ENCODE peak calls at places on chromosomes 3 and 15, in four cellular contexts. M is heart left ventricle, G is ovary, Q is neural progenitor cell. A is an unnamed sample.

GRCh38 chr3:9915252-9916141 is 1.4 kb upstream of the IL17RC start:
- DNase-seq in M (peak; percentile 86), G (peak; percentile 77), Q (peak; percentile 78), A (peak; percentile 72)

GRCh38 chr3:149599236-149599635 is 58.6 kb downstream of the WWTR1 start:
- DNase-seq in M (no peak), G (peak; percentile 48), Q (no peak), A (no peak)

GRCh38 chr3:43949594-43949993 is 258.9 kb downstream of the ABHD5 start:
- DNase-seq in M (no peak), G (no peak), Q (no peak), A (no peak)

GRCh38 chr15:65192016-65192415 is 6.9 kb upstream of the CLPX start:
- DNase-seq in M (no peak), G (no peak), Q (no peak), A (no peak)

GRCh38 chr3:178352300-178353021 is 183.8 kb upstream of the KCNMB2 start:
- DNase-seq in M (no peak), G (no peak), Q (peak; percentile 34), A (no peak)

GRCh38 chr15:90126457-90127435 is 24.5 kb upstream of the IDH2 start:
- DNase-seq in M (peak; percentile 69), G (no peak), Q (peak; percentile 77), A (peak; percentile 44)

GRCh38 chr3:193835414-193835813 is 242.4 kb downstream of the OPA1 start:
- DNase-seq in M (no peak), G (no peak), Q (no peak), A (no peak)

GRCh38 chr3:174776123-174776522 is 83.0 kb upstream of the NAALADL2 start:
- DNase-seq in M (no peak), G (no peak), Q (no peak), A (no peak)

GRCh38 chr3:120418866-120419490 is 31.8 kb downstream of the FSTL1 start:
- DNase-seq in M (no peak), G (no peak), Q (peak; percentile 84), A (peak; percentile 31)

GRCh38 chr3:113541519-113541918 is 9.2 kb downstream of the SIDT1 start:
- DNase-seq in M (no peak), G (no peak), Q (no peak), A (no peak)

GRCh38 chr3:133887075-133887950 is 8.4 kb downstream of the RAB6B start:
- DNase-seq in M (no peak), G (no peak), Q (no peak), A (no peak)

GRCh38 chr3:16090013-16090412 is 84.5 kb upstream of the GALNT15 start:
- DNase-seq in M (no peak), G (peak; percentile 34), Q (no peak), A (no peak)

GRCh38 chr15:78424673-78425072 is 13.3 kb upstream of the IREB2 start:
- DNase-seq in M (no peak), G (no peak), Q (no peak), A (no peak)
- TF ChIP-seq CTCF in M (no peak), G (no peak), Q (no peak), A (no peak)

GRCh38 chr15:62783303-62783957 is 259.1 kb upstream of the TPM1 start:
- DNase-seq in M (no peak), G (peak; percentile 29), Q (no peak), A (no peak)

GRCh38 chr15:62781081-62781497 is 261.5 kb upstream of the TPM1 start:
- DNase-seq in M (no peak), G (no peak), Q (peak; percentile 28), A (no peak)

GRCh38 chr15:62782896-62783295 is 259.7 kb upstream of the TPM1 start:
- DNase-seq in M (no peak), G (no peak), Q (no peak), A (no peak)

GRCh38 chr15:62779041-62779810 is 263.3 kb upstream of the TPM1 start:
- DNase-seq in M (no peak), G (peak; percentile 61), Q (no peak), A (no peak)

DNA sequence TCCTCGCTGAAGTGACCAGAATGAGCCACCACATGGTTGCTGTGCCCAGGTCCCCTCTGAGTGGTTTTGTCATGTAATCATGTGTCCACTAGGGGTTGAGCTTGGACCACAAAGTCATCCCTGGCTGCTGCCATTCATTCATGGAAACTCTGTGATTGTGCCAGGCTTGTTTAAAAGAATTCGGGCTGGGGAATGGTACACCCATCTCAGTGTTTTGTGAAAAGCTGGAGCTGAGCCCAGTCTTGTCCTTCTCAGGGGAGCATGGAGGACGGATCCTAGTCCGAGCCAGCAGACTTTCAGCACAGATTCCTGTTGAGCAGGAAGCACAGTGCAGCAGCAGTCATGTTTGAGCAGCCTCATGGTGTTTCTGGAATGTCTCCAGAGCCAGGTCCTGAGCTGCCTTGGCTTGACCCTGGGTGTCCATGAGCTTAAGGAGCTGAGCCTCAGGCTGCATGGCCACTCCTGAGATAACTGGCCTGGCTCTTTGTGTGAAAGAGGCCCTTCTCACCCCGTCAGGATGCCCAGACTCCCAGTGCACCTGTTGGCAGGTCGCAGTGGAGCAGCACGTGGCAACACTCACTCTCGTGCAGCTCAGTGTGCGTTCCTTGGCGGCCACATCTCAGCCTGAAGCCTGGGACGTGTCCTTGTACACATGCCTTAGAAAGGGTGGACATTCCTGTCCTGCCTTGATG is 260.3 kb upstream of the TPM1 start:
- DNase-seq in M (peak; percentile 71), G (peak; percentile 76), Q (peak; percentile 83), A (peak; percentile 38)
- TF ChIP-seq CTCF in M (peak; percentile 74), G (peak; percentile 33), Q (peak; percentile 78), A (peak; percentile 72)

DNA sequence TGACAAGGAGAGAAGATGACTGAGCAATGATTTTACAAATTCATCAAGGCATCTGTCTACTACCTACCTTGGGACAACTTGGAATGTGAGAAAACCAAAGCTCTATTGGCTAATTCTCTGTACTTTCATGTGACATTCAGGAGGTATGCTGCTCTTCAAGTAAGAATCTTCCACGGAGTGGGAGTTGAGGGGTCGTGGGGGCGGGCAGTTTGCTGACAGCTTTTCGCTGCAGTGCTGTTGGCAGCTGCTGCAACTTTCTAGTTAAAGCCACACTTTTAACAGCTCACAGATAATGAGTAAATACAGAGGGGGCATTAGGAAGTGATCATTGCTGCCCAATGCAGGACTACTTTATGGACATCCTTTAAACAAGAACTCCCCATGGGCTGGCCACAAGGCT is 22.3 kb downstream of the CLDN1 start:
- DNase-seq in M (no peak), G (no peak), Q (no peak), A (no peak)
- TF ChIP-seq CTCF in M (no peak), G (no peak), Q (no peak), A (no peak)

GRCh38 chr15:74295800-74296199 is 59.7 kb downstream of the CCDC33 start:
- DNase-seq in M (no peak), G (no peak), Q (no peak), A (no peak)
- TF ChIP-seq CTCF in M (no peak), G (no peak), Q (peak; percentile 18), A (no peak)

GRCh38 chr15:76529911-76530310 is 193.3 kb downstream of the ISL2 start:
- DNase-seq in M (no peak), G (no peak), Q (no peak), A (no peak)
- TF ChIP-seq CTCF in M (no peak), G (no peak), Q (no peak), A (no peak)

A was measured in nephron progenitor cell.